ENCODE peak calls at places on chromosomes 3 and 15, in seven cellular contexts. One of them, this sample, is unnamed.

GRCh38 chr3:188082040-188082439 is 71.9 kb upstream of the LPP start:
- DNase-seq in ovary: no peak
- DNase-seq in fibroblast of the aortic adventitia: peak; percentile 64
- DNase-seq in PC-9: no peak
- DNase-seq in NB4: no peak
- DNase-seq in choroid plexus epithelial cell: peak; percentile 77
- DNase-seq in neural progenitor cell: no peak
- DNase-seq in this sample: no peak

GRCh38 chr3:55166577-55167555 is 239.0 kb upstream of the LRTM1 start:
- DNase-seq in choroid plexus epithelial cell: peak; percentile 27
- DNase-seq in PC-9: no peak
- DNase-seq in NB4: no peak
- DNase-seq in fibroblast of the aortic adventitia: peak; percentile 46
- DNase-seq in neural progenitor cell: no peak
- DNase-seq in ovary: no peak
- DNase-seq in this sample: no peak

GRCh38 chr15:101558217-101558941 is 68.9 kb upstream of the PCSK6 start:
- DNase-seq in ovary: no peak
- DNase-seq in neural progenitor cell: no peak
- DNase-seq in choroid plexus epithelial cell: no peak
- DNase-seq in fibroblast of the aortic adventitia: no peak
- DNase-seq in NB4: peak; percentile 79
- DNase-seq in PC-9: peak; percentile 88
- DNase-seq in this sample: no peak

GRCh38 chr3:111112913-111113312 is 41.3 kb downstream of the NECTIN3 start:
- DNase-seq in PC-9: no peak
- DNase-seq in neural progenitor cell: peak; percentile 14
- DNase-seq in fibroblast of the aortic adventitia: peak; percentile 49
- DNase-seq in ovary: no peak
- DNase-seq in NB4: no peak
- DNase-seq in choroid plexus epithelial cell: peak; percentile 66
- DNase-seq in this sample: no peak

GRCh38 chr3:143352031-143352623 is 232.6 kb downstream of the CHST2 start:
- DNase-seq in PC-9: no peak
- DNase-seq in fibroblast of the aortic adventitia: no peak
- DNase-seq in ovary: no peak
- DNase-seq in neural progenitor cell: no peak
- DNase-seq in NB4: no peak
- DNase-seq in choroid plexus epithelial cell: no peak
- DNase-seq in this sample: peak; percentile 73

GRCh38 chr3:46297658-46298423 is 55.6 kb downstream of the CCR3 start:
- DNase-seq in choroid plexus epithelial cell: no peak
- DNase-seq in ovary: no peak
- DNase-seq in PC-9: no peak
- DNase-seq in fibroblast of the aortic adventitia: no peak
- DNase-seq in neural progenitor cell: no peak
- DNase-seq in NB4: peak; percentile 92
- DNase-seq in this sample: no peak

GRCh38 chr3:56547486-56547885 is 9.5 kb upstream of the CCDC66 start:
- DNase-seq in neural progenitor cell: no peak
- DNase-seq in NB4: peak; percentile 5
- DNase-seq in choroid plexus epithelial cell: peak; percentile 35
- DNase-seq in PC-9: no peak
- DNase-seq in ovary: no peak
- DNase-seq in fibroblast of the aortic adventitia: peak; percentile 13
- DNase-seq in this sample: no peak

GRCh38 chr3:129449279-129450115 is 9.5 kb downstream of the IFT122 start:
- DNase-seq in NB4: no peak
- DNase-seq in fibroblast of the aortic adventitia: no peak
- DNase-seq in PC-9: no peak
- DNase-seq in ovary: no peak
- DNase-seq in choroid plexus epithelial cell: peak; percentile 35
- DNase-seq in neural progenitor cell: peak; percentile 38
- DNase-seq in this sample: peak; percentile 84

GRCh38 chr15:78942741-78943140 is 2.1 kb downstream of the CTSH start:
- DNase-seq in neural progenitor cell: no peak
- DNase-seq in PC-9: no peak
- DNase-seq in NB4: no peak
- DNase-seq in fibroblast of the aortic adventitia: no peak
- DNase-seq in ovary: no peak
- DNase-seq in choroid plexus epithelial cell: no peak
- DNase-seq in this sample: no peak

DNA sequence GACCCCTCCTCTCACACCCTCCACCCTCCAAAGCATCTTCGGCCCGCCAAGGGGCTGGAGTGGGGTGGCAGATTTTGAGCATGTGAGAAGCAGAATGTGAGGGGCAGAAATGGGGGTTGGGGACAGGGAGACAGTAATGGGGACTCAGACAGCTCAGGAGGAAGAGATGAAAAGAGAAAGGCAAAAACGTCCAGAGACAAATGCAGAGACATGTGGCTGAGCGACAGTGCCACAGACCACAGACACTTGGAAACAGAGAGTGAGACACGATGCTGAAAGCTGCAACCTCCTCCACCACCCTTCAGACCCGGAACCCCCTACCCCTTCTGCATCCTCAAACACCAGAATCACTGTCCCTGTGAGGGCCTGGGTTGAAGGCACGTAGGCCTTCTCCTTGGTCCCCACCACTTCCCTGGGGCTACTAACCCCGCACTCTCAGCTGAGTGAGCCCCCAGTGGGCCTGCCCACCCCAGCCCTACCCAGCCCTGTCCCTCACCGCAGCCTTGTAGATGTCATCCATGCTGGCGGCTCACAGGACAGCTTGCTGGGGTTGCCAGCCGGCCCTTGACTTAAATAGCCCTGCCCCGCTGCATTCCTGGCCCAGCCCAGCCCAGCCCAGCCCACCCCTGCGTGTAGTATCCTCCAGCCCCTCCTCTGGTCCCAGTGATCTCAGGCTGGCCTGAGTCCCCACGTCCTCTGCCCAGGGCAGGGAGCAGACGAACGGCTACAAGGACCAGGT is at the start of gene TNNC1:
- DNase-seq in NB4: no peak
- DNase-seq in fibroblast of the aortic adventitia: no peak
- DNase-seq in choroid plexus epithelial cell: no peak
- DNase-seq in neural progenitor cell: peak; percentile 81
- DNase-seq in PC-9: no peak
- DNase-seq in ovary: no peak
- DNase-seq in this sample: no peak
- H3K4me3 ChIP-seq in NB4: peak within 1 kb of the TSS; percentile 68
- H3K4me3 ChIP-seq in fibroblast of the aortic adventitia: no peak within 1 kb of the TSS
- H3K4me3 ChIP-seq in choroid plexus epithelial cell: no peak within 1 kb of the TSS
- H3K4me3 ChIP-seq in neural progenitor cell: no peak within 1 kb of the TSS
- H3K4me3 ChIP-seq in PC-9: peak within 1 kb of the TSS; percentile 81
- H3K4me3 ChIP-seq in ovary: peak within 1 kb of the TSS; percentile 75
- H3K4me3 ChIP-seq in this sample: peak within 1 kb of the TSS; percentile 19

GRCh38 chr15:29822100-29822684 is at the start of gene TJP1:
- DNase-seq in NB4: no peak
- DNase-seq in PC-9: peak; percentile 47
- DNase-seq in ovary: peak; percentile 83
- DNase-seq in fibroblast of the aortic adventitia: peak; percentile 62
- DNase-seq in choroid plexus epithelial cell: peak; percentile 85
- DNase-seq in neural progenitor cell: peak; percentile 94
- DNase-seq in this sample: no peak

GRCh38 chr15:29827421-29827820 is 5.2 kb upstream of the TJP1 start:
- DNase-seq in neural progenitor cell: no peak
- DNase-seq in fibroblast of the aortic adventitia: no peak
- DNase-seq in NB4: no peak
- DNase-seq in choroid plexus epithelial cell: no peak
- DNase-seq in PC-9: no peak
- DNase-seq in ovary: no peak
- DNase-seq in this sample: no peak

GRCh38 chr15:29822685-29823459 is 604 bp upstream of the TJP1 start:
- DNase-seq in PC-9: peak; percentile 78
- DNase-seq in NB4: no peak
- DNase-seq in fibroblast of the aortic adventitia: peak; percentile 77
- DNase-seq in ovary: peak; percentile 66
- DNase-seq in choroid plexus epithelial cell: peak; percentile 84
- DNase-seq in neural progenitor cell: peak; percentile 31
- DNase-seq in this sample: peak; percentile 62

GRCh38 chr15:29826908-29827307 is 4.6 kb upstream of the TJP1 start:
- DNase-seq in fibroblast of the aortic adventitia: no peak
- DNase-seq in PC-9: no peak
- DNase-seq in NB4: no peak
- DNase-seq in choroid plexus epithelial cell: no peak
- DNase-seq in ovary: no peak
- DNase-seq in neural progenitor cell: no peak
- DNase-seq in this sample: no peak

DNA sequence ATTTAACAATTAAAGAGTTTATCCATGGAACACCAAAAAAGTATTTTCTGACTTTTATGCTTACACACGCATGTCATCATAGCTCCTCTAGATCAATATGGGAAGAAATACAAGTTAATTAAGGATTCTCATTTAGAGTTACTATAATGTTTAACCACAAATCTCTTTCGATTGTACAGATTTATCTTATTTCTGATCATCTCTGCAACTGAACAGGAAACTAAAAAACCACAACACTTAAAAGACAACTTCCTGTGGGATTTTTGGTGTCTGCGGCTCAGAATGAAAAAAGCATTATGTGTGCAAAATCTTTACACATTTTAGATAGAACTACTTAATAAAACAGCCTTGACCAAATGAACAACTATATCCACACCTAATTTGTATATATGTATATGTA is 2.9 kb upstream of the TJP1 start:
- DNase-seq in neural progenitor cell: no peak
- DNase-seq in fibroblast of the aortic adventitia: no peak
- DNase-seq in PC-9: no peak
- DNase-seq in choroid plexus epithelial cell: peak; percentile 55
- DNase-seq in ovary: no peak
- DNase-seq in NB4: peak; percentile 40
- DNase-seq in this sample: no peak
- H3K4me3 ChIP-seq in neural progenitor cell: no peak overlapping the region
- H3K4me3 ChIP-seq in fibroblast of the aortic adventitia: no peak overlapping the region
- H3K4me3 ChIP-seq in PC-9: no peak overlapping the region
- H3K4me3 ChIP-seq in choroid plexus epithelial cell: no peak overlapping the region
- H3K4me3 ChIP-seq in ovary: no peak overlapping the region
- H3K4me3 ChIP-seq in NB4: no peak overlapping the region
- H3K4me3 ChIP-seq in this sample: no peak overlapping the region

GRCh38 chr3:51340989-51341636 is 44.0 kb upstream of the MANF start:
- DNase-seq in neural progenitor cell: peak; percentile 25
- DNase-seq in fibroblast of the aortic adventitia: peak; percentile 20
- DNase-seq in ovary: no peak
- DNase-seq in choroid plexus epithelial cell: peak; percentile 57
- DNase-seq in PC-9: no peak
- DNase-seq in NB4: no peak
- DNase-seq in this sample: no peak

GRCh38 chr3:51343918-51344687 is 41.0 kb upstream of the MANF start:
- DNase-seq in fibroblast of the aortic adventitia: peak; percentile 85
- DNase-seq in NB4: no peak
- DNase-seq in neural progenitor cell: no peak
- DNase-seq in choroid plexus epithelial cell: peak; percentile 85
- DNase-seq in ovary: no peak
- DNase-seq in PC-9: peak; percentile 90
- DNase-seq in this sample: peak; percentile 34

GRCh38 chr3:51337666-51338065 is 47.4 kb upstream of the MANF start:
- DNase-seq in choroid plexus epithelial cell: no peak
- DNase-seq in fibroblast of the aortic adventitia: no peak
- DNase-seq in neural progenitor cell: no peak
- DNase-seq in NB4: no peak
- DNase-seq in PC-9: no peak
- DNase-seq in ovary: no peak
- DNase-seq in this sample: no peak

GRCh38 chr3:51338632-51339031 is 46.5 kb upstream of the MANF start:
- DNase-seq in choroid plexus epithelial cell: no peak
- DNase-seq in fibroblast of the aortic adventitia: no peak
- DNase-seq in PC-9: no peak
- DNase-seq in NB4: no peak
- DNase-seq in neural progenitor cell: no peak
- DNase-seq in ovary: no peak
- DNase-seq in this sample: no peak

GRCh38 chr3:51340311-51340829 is 44.7 kb upstream of the MANF start:
- DNase-seq in neural progenitor cell: no peak
- DNase-seq in choroid plexus epithelial cell: peak; percentile 96
- DNase-seq in PC-9: peak; percentile 88
- DNase-seq in NB4: peak; percentile 9
- DNase-seq in fibroblast of the aortic adventitia: peak; percentile 97
- DNase-seq in ovary: no peak
- DNase-seq in this sample: peak; percentile 89
- H3K4me3 ChIP-seq in neural progenitor cell: no peak overlapping the region
- H3K4me3 ChIP-seq in choroid plexus epithelial cell: no peak overlapping the region
- H3K4me3 ChIP-seq in PC-9: no peak overlapping the region
- H3K4me3 ChIP-seq in NB4: no peak overlapping the region
- H3K4me3 ChIP-seq in fibroblast of the aortic adventitia: peak overlapping the region; percentile 10
- H3K4me3 ChIP-seq in ovary: no peak overlapping the region
- H3K4me3 ChIP-seq in this sample: no peak overlapping the region

GRCh38 chr3:122325769-122326168 is 721 bp downstream of the CSTA start:
- DNase-seq in NB4: no peak
- DNase-seq in fibroblast of the aortic adventitia: no peak
- DNase-seq in neural progenitor cell: no peak
- DNase-seq in choroid plexus epithelial cell: no peak
- DNase-seq in ovary: no peak
- DNase-seq in PC-9: no peak
- DNase-seq in this sample: no peak
- H3K4me3 ChIP-seq in NB4: peak overlapping the region; percentile 69
- H3K4me3 ChIP-seq in fibroblast of the aortic adventitia: no peak overlapping the region
- H3K4me3 ChIP-seq in neural progenitor cell: no peak overlapping the region
- H3K4me3 ChIP-seq in choroid plexus epithelial cell: no peak overlapping the region
- H3K4me3 ChIP-seq in ovary: no peak overlapping the region
- H3K4me3 ChIP-seq in PC-9: no peak overlapping the region
- H3K4me3 ChIP-seq in this sample: no peak overlapping the region

DNA sequence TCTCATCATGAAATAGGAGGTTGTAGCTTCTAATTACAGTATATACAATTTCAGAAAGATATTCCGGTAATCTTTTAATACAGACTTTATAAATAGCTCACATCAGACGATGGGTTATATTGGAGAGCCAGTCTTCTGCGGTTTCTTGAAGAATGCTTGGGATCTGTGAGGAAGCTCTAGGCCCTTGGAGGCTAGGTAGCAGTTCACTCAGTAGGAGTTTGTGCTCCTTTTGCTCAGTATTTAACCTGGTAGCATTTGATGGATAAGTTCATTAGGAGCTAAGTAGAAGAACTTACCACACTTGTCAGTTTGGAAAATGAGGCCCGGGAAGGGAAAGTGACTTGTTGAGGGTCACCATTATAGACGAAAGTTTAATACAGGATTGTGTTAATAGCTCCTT is 2.8 kb downstream of the FNDC3B start:
- DNase-seq in NB4: no peak
- DNase-seq in ovary: no peak
- DNase-seq in choroid plexus epithelial cell: no peak
- DNase-seq in PC-9: no peak
- DNase-seq in neural progenitor cell: no peak
- DNase-seq in fibroblast of the aortic adventitia: peak; percentile 67
- DNase-seq in this sample: no peak
- H3K4me3 ChIP-seq in NB4: peak overlapping the region; percentile 87
- H3K4me3 ChIP-seq in ovary: peak overlapping the region; percentile 91
- H3K4me3 ChIP-seq in choroid plexus epithelial cell: peak overlapping the region; percentile 91
- H3K4me3 ChIP-seq in PC-9: peak overlapping the region; percentile 63
- H3K4me3 ChIP-seq in neural progenitor cell: peak overlapping the region; percentile 83
- H3K4me3 ChIP-seq in fibroblast of the aortic adventitia: peak overlapping the region; percentile 83
- H3K4me3 ChIP-seq in this sample: peak overlapping the region; percentile 76

This sample was measured in retinal pigment epithelial cell.